ENCODE peak calls at places on chromosomes 16 and 17, in four cellular contexts. F, S, U and L are unnamed samples.

GRCh38 chr17:31417051-31417792 is 25.7 kb downstream of the RAB11FIP4 start:
- DNase-seq in U (no peak), F (no peak), S (no peak), L (no peak)

GRCh38 chr16:71723537-71724319 is 773 bp downstream of the PHLPP2 start:
- DNase-seq in F (peak), U (peak), S (peak), L (peak)

GRCh38 chr17:27550974-27551505 is 79.9 kb upstream of the LGALS9 start:
- DNase-seq in U (no peak), S (no peak), F (no peak), L (no peak)

GRCh38 chr16:1731603-1732002 is 25.6 kb downstream of the MAPK8IP3 start:
- DNase-seq in S (no peak), F (no peak), U (no peak), L (no peak)

GRCh38 chr17:34998205-34998604 is 17.9 kb downstream of the LIG3 start:
- DNase-seq in F (peak), U (peak), S (peak), L (peak)

GRCh38 chr17:66520986-66521385 is 218.6 kb downstream of the PRKCA start:
- DNase-seq in F (no peak), U (no peak), S (no peak), L (no peak)

GRCh38 chr16:78297066-78297666 is 197.7 kb downstream of the WWOX start:
- DNase-seq in S (peak), U (no peak), F (no peak), L (no peak)

GRCh38 chr16:58035356-58036170 is 10.0 kb downstream of the MMP15 start:
- DNase-seq in S (no peak), U (no peak), F (no peak), L (no peak)

GRCh38 chr17:33964344-33964979 is 290.6 kb upstream of the CCL2 start:
- DNase-seq in F (no peak), U (no peak), S (no peak), L (no peak)

GRCh38 chr16:27258241-27258734 is 10.3 kb downstream of the NSMCE1 start:
- DNase-seq in F (no peak), S (peak), U (peak), L (no peak)

GRCh38 chr17:70270554-70270953 is 101.2 kb downstream of the KCNJ2 start:
- DNase-seq in U (no peak), S (peak), F (no peak), L (peak)

GRCh38 chr16:50401355-50401754 is 32.6 kb upstream of the BRD7 start:
- DNase-seq in S (no peak), U (no peak), F (no peak), L (no peak)

GRCh38 chr16:89393731-89394406 is 96.5 kb downstream of the ANKRD11 start:
- DNase-seq in F (no peak), U (no peak), S (no peak), L (no peak)

GRCh38 chr16:1771072-1771863 is at the start of gene NME3:
- DNase-seq in U (peak), S (no peak), F (no peak), L (peak)

GRCh38 chr16:52474679-52475078 is 72.3 kb downstream of the TOX3 start:
- DNase-seq in S (no peak), U (no peak), F (no peak), L (no peak)

GRCh38 chr17:47850692-47851573 is at the start of gene SP6:
- DNase-seq in S (peak), U (peak), F (peak), L (peak)

GRCh38 chr16:46729326-46729995 is 18.7 kb downstream of the MYLK3 start:
- DNase-seq in U (no peak), F (no peak), S (no peak), L (no peak)

GRCh38 chr16:46947900-46948547 is 25.4 kb downstream of the DNAJA2 start:
- DNase-seq in F (no peak), S (peak), U (peak), L (peak)